ENCODE peak calls at places on chromosomes 11 and 22, in five cellular contexts. V is germinal center; G is CD8-positive, alpha-beta T cell; E is right lobe of liver; Z is A549. X is an unnamed sample.
A peak's percentile ranks its signal among the peaks of the same experiment; 100 is the strongest.

GRCh38 chr11:101583180-101584128 is at the start of gene TRPC6:
- DNase-seq in V (no peak), G (no peak), E (no peak), Z (peak; percentile 43), X (peak; percentile 55)

GRCh38 chr11:126366064-126366822 is 10.8 kb downstream of the ST3GAL4 start:
- DNase-seq in V (no peak), G (no peak), E (peak; percentile 37), Z (no peak), X (peak; percentile 62)

GRCh38 chr11:131447268-131447667 is 76.9 kb downstream of the NTM start:
- DNase-seq in V (no peak), G (no peak), E (no peak), Z (no peak), X (no peak)

GRCh38 chr11:129636926-129637325 is 178.7 kb upstream of the TMEM45B start:
- DNase-seq in V (no peak), G (no peak), E (no peak), Z (no peak), X (no peak)

GRCh38 chr11:61890536-61891330 is 612 bp downstream of the FADS3 start:
- DNase-seq in V (peak; percentile 32), G (no peak), E (no peak), Z (peak; percentile 50), X (peak; percentile 81)

GRCh38 chr11:2673871-2674471 is 25.8 kb downstream of the KCNQ1OT1 start:
- DNase-seq in V (no peak), G (no peak), E (no peak), Z (no peak), X (no peak)

GRCh38 chr22:39938509-39938908 is 21.7 kb upstream of the TMA7B start:
- DNase-seq in V (no peak), G (no peak), E (no peak), Z (no peak), X (no peak)

GRCh38 chr22:42432020-42432596 is at the start of gene NFAM1:
- DNase-seq in V (no peak), G (no peak), E (peak; percentile 82), Z (no peak), X (peak; percentile 90)

GRCh38 chr11:76783901-76784813 is 1.0 kb downstream of the TSKU start:
- DNase-seq in V (no peak), G (no peak), E (peak; percentile 70), Z (peak; percentile 73), X (peak; percentile 73)

GRCh38 chr11:5620606-5621521 is 3.9 kb upstream of the TRIM34 start:
- DNase-seq in V (no peak), G (no peak), E (no peak), Z (peak; percentile 91), X (no peak)

GRCh38 chr22:44685384-44686056 is 16.5 kb upstream of the PRR5 start:
- DNase-seq in V (peak; percentile 77), G (peak; percentile 74), E (no peak), Z (peak; percentile 53), X (no peak)

GRCh38 chr11:104198576-104198975 is 34.6 kb upstream of the PDGFD start:
- DNase-seq in V (no peak), G (no peak), E (no peak), Z (no peak), X (no peak)

GRCh38 chr11:74438681-74439080 is 28.7 kb downstream of the KCNE3 start:
- DNase-seq in V (no peak), G (no peak), E (no peak), Z (no peak), X (no peak)

GRCh38 chr11:40315122-40315521 is 1144.3 kb downstream of the LRRC4C start:
- DNase-seq in V (no peak), G (no peak), E (no peak), Z (no peak), X (no peak)